ENCODE peak calls at places on chromosomes 16 and 17, in six cellular contexts. U, Y, F, G, H and D are unnamed samples. For H3K4me1, the result is how much of the 10 kb centered on the place peaks cover.

GRCh38 chr17:47844814-47845453 is 3.9 kb upstream of the SCRN2 start:
- DNase-seq in U (no peak), Y (no peak), F (no peak), G (peak), H (peak), D (peak)

GRCh38 chr17:3924421-3925350 is 8.4 kb upstream of the P2RX1 start:
- DNase-seq in U (no peak), Y (no peak), F (no peak), G (no peak), H (no peak), D (no peak)

GRCh38 chr17:47927821-47928400 is 13.5 kb upstream of the PNPO start:
- DNase-seq in U (no peak), Y (no peak), F (no peak), G (no peak), H (no peak), D (no peak)

GRCh38 chr17:67156269-67157199 is 88.5 kb downstream of the HELZ start:
- DNase-seq in U (no peak), Y (no peak), F (no peak), G (peak), H (peak), D (no peak)

GRCh38 chr17:79095345-79096055 is 20.9 kb downstream of the ENGASE start:
- DNase-seq in U (no peak), Y (no peak), F (no peak), G (peak), H (no peak), D (no peak)

GRCh38 chr17:4934173-4934979 is 2.3 kb downstream of the GP1BA start:
- DNase-seq in U (peak), Y (peak), F (no peak), G (peak), H (peak), D (no peak)

GRCh38 chr16:30921459-30921747 is 2.0 kb upstream of the FBXL19 start:
- DNase-seq in U (no peak), Y (no peak), F (no peak), G (no peak), H (no peak), D (no peak)

GRCh38 chr16:70665113-70665694 is 18.8 kb downstream of the IL34 start:
- DNase-seq in U (peak), Y (no peak), F (no peak), G (no peak), H (no peak), D (no peak)

GRCh38 chr17:68511254-68511670 is 968 bp upstream of the PRKAR1A start:
- DNase-seq in U (no peak), Y (no peak), F (no peak), G (no peak), H (no peak), D (no peak)

GRCh38 chr17:18253187-18253884 is 5.2 kb downstream of the FLII start:
- DNase-seq in U (no peak), Y (no peak), F (no peak), G (no peak), H (no peak), D (no peak)

GRCh38 chr17:31492880-31493655 is 101.6 kb downstream of the RAB11FIP4 start:
- DNase-seq in U (no peak), Y (no peak), F (no peak), G (no peak), H (no peak), D (no peak)

GRCh38 chr17:29677139-29677834 is 54.6 kb upstream of the CORO6 start:
- DNase-seq in U (no peak), Y (no peak), F (no peak), G (no peak), H (no peak), D (no peak)

GRCh38 chr16:9053006-9053601 is 38.3 kb upstream of the HAPSTR1 start:
- DNase-seq in U (no peak), Y (peak), F (no peak), G (peak), H (peak), D (peak)

GRCh38 chr16:86019446-86020047 is 120.6 kb downstream of the IRF8 start:
- DNase-seq in U (no peak), Y (no peak), F (no peak), G (no peak), H (peak), D (no peak)

GRCh38 chr16:29007865-29008593 is 23.2 kb downstream of the LAT start:
- DNase-seq in U (no peak), Y (no peak), F (peak), G (peak), H (no peak), D (no peak)

GRCh38 chr17:41532947-41533570 is 5.0 kb upstream of the KRT19 start:
- DNase-seq in U (no peak), Y (no peak), F (no peak), G (no peak), H (no peak), D (no peak)

GRCh38 chr16:8511464-8511863 is 78.8 kb downstream of the TMEM114 start:
- DNase-seq in U (no peak), Y (no peak), F (no peak), G (no peak), H (no peak), D (no peak)

GRCh38 chr16:83847371-83848225 is 39.8 kb downstream of the HSBP1 start:
- DNase-seq in U (no peak), Y (no peak), F (no peak), G (no peak), H (no peak), D (peak)

GRCh38 chr17:72467841-72468653 is 347.2 kb downstream of the SOX9 start:
- DNase-seq in U (no peak), Y (no peak), F (no peak), G (no peak), H (peak), D (no peak)

GRCh38 chr16:49961087-49961486 is 63.9 kb upstream of the CNEP1R1 start:
- DNase-seq in U (no peak), Y (no peak), F (no peak), G (peak), H (no peak), D (no peak)

GRCh38 chr16:49799172-49799571 is 56.7 kb downstream of the ZNF423 start:
- DNase-seq in U (no peak), Y (no peak), F (no peak), G (no peak), H (peak), D (no peak)

GRCh38 chr16:75079346-75079926 is 37.1 kb downstream of the LDHD start:
- DNase-seq in U (no peak), Y (no peak), F (no peak), G (no peak), H (no peak), D (no peak)

GRCh38 chr17:49388692-49389513 is 25.8 kb downstream of the PHB1 start:
- DNase-seq in U (no peak), Y (no peak), F (no peak), G (peak), H (no peak), D (no peak)

GRCh38 chr16:62034236-62035114 is 1.8 kb downstream of the CDH8 start:
- DNase-seq in U (peak), Y (no peak), F (no peak), G (no peak), H (peak), D (no peak)

GRCh38 chr16:30108059-30108855 is 5.1 kb downstream of the GDPD3 start:
- DNase-seq in U (peak), Y (no peak), F (no peak), G (no peak), H (no peak), D (no peak)

GRCh38 chr16:3514621-3515020 is 13.8 kb downstream of the CLUAP1 start:
- DNase-seq in U (no peak), Y (no peak), F (no peak), G (no peak), H (no peak), D (no peak)

GRCh38 chr16:81623365-81624102 is 155.6 kb upstream of the PLCG2 start:
- DNase-seq in U (no peak), Y (peak), F (peak), G (peak), H (peak), D (no peak)

GRCh38 chr17:32865141-32865540 is 11.8 kb downstream of the MYO1D start:
- DNase-seq in U (no peak), Y (no peak), F (no peak), G (no peak), H (no peak), D (no peak)

GRCh38 chr16:74695450-74696422 is 4.9 kb downstream of the MLKL start:
- DNase-seq in U (peak), Y (peak), F (peak), G (peak), H (peak), D (peak)

GRCh38 chr17:47741109-47741792 is 8.2 kb downstream of the TBX21 start:
- DNase-seq in U (no peak), Y (no peak), F (no peak), G (no peak), H (no peak), D (no peak)

GRCh38 chr17:8494021-8494420 is 58.3 kb downstream of the NDEL1 start:
- DNase-seq in U (no peak), Y (no peak), F (no peak), G (no peak), H (no peak), D (no peak)

GRCh38 chr16:52528393-52529080 is 18.4 kb downstream of the TOX3 start:
- DNase-seq in U (peak), Y (no peak), F (no peak), G (no peak), H (peak), D (no peak)

GRCh38 chr16:80375973-80376372 is 164.8 kb upstream of the DYNLRB2 start:
- DNase-seq in U (no peak), Y (no peak), F (no peak), G (no peak), H (no peak), D (no peak)

GRCh38 chr16:87115646-87116045 is 201.5 kb downstream of the C16orf95 start:
- DNase-seq in U (no peak), Y (no peak), F (no peak), G (peak), H (no peak), D (no peak)

GRCh38 chr17:57092779-57093178 is 7.7 kb downstream of the AKAP1 start:
- DNase-seq in U (no peak), Y (no peak), F (no peak), G (no peak), H (no peak), D (no peak)

GRCh38 chr16:85982563-85982939 is 83.6 kb downstream of the IRF8 start:
- DNase-seq in U (peak), Y (no peak), F (no peak), G (no peak), H (no peak), D (no peak)

GRCh38 chr17:47229535-47230443 is 20.6 kb downstream of the MYL4 start:
- DNase-seq in U (no peak), Y (peak), F (peak), G (peak), H (peak), D (peak)

GRCh38 chr17:11981862-11982261 is 15.4 kb downstream of the ZNF18 start:
- DNase-seq in U (no peak), Y (no peak), F (no peak), G (no peak), H (peak), D (no peak)

GRCh38 chr16:31253642-31254045 is 6.1 kb upstream of the ITGAM start:
- DNase-seq in U (peak), Y (no peak), F (no peak), G (no peak), H (no peak), D (no peak)

GRCh38 chr17:50440838-50441829 is 15.1 kb downstream of the ACSF2 start:
- DNase-seq in U (no peak), Y (no peak), F (no peak), G (no peak), H (no peak), D (no peak)
- H3K4me3 ChIP-seq in U (no peak), Y (no peak), F (no peak), G (no peak), H (no peak), D (no peak)

GRCh38 chr17:35775583-35775982 is 14.9 kb downstream of the C17orf50 start:
- DNase-seq in U (no peak), Y (no peak), F (no peak), G (no peak), H (no peak), D (no peak)
- H3K4me1 ChIP-seq in U (under half), Y (under half), F (under half), G (under half), H (under half), D (under half)

GRCh38 chr17:73820686-73821448 is 176.6 kb upstream of the SDK2 start:
- DNase-seq in U (no peak), Y (peak), F (no peak), G (no peak), H (peak), D (no peak)
- H3K4me3 ChIP-seq in U (no peak), Y (peak), F (no peak), G (no peak), H (no peak), D (no peak)

DNA sequence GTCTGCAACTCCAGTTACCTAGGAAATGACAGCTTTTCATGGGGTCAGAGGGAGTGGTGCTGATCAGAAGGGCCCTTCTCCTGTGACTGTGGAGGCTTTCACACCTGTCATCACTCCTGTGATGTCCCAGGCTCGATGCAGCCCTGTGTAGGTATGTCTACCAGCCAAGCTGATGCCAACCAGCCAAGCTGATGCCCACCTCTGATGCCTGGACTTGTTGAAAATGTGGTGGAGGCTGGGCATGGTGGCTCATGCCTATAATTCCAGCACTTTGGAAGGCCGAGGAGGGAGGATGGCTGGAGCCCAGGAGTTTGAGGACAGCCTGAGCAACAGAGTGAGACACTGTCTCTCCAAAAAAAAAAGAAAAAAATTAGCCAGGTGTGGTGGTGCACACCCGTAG is 33.7 kb upstream of the RGS9 start:
- DNase-seq in U (no peak), Y (no peak), F (no peak), G (no peak), H (no peak), D (no peak)
- H3K4me1 ChIP-seq in U (under half), Y (under half), F (under half), G (half or more), H (under half), D (under half)

GRCh38 chr17:54900457-54901229 is at the start of gene TOM1L1:
- DNase-seq in U (peak), Y (peak), F (peak), G (peak), H (peak), D (peak)

GRCh38 chr17:54902017-54902416 is 1.4 kb downstream of the TOM1L1 start:
- DNase-seq in U (no peak), Y (no peak), F (no peak), G (no peak), H (no peak), D (no peak)

GRCh38 chr17:54903375-54903774 is 2.7 kb downstream of the TOM1L1 start:
- DNase-seq in U (peak), Y (peak), F (no peak), G (no peak), H (no peak), D (no peak)

GRCh38 chr17:54901230-54901847 is 687 bp downstream of the TOM1L1 start:
- DNase-seq in U (no peak), Y (no peak), F (no peak), G (peak), H (peak), D (peak)

GRCh38 chr17:54902611-54903010 is 2.0 kb downstream of the TOM1L1 start:
- DNase-seq in U (no peak), Y (no peak), F (no peak), G (no peak), H (no peak), D (no peak)
- H3K4me3 ChIP-seq in U (no peak), Y (no peak), F (no peak), G (no peak), H (no peak), D (no peak)

DNA sequence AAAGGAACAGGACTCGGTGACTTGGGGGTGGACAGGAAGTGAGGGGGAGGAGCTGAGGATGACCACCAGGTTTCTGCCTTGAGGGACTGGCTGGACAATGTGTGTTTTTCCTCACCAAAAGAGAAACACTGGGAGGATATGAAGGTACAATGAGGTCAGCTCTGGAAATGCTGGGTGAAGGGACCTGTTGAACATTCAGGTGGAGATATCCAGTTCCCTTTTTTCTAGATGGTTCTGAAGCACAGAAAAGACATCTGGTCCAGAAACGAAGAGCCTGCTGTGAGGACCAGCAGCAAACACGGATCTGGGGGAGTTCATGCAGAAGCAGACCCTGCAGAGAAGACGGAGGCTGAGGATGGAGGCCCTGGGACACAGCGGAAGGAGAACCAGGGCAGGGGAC is 17.5 kb downstream of the ARHGAP17 start:
- DNase-seq in U (no peak), Y (no peak), F (no peak), G (no peak), H (no peak), D (no peak)
- H3K4me1 ChIP-seq in U (under half), Y (under half), F (under half), G (under half), H (under half), D (under half)

GRCh38 chr17:77366558-77367245 is 225.9 kb downstream of the SEC14L1 start:
- DNase-seq in U (no peak), Y (no peak), F (no peak), G (no peak), H (no peak), D (no peak)
- H3K4me3 ChIP-seq in U (no peak), Y (no peak), F (no peak), G (no peak), H (no peak), D (no peak)

GRCh38 chr17:45794840-45795239 is 10.7 kb downstream of the CRHR1 start:
- DNase-seq in U (peak), Y (no peak), F (no peak), G (peak), H (peak), D (no peak)
- H3K4me1 ChIP-seq in U (under half), Y (under half), F (under half), G (under half), H (under half), D (under half)

GRCh38 chr17:74459622-74460021 is 6.8 kb upstream of the CD300A start:
- DNase-seq in U (peak), Y (no peak), F (no peak), G (no peak), H (no peak), D (no peak)
- H3K4me3 ChIP-seq in U (no peak), Y (no peak), F (no peak), G (no peak), H (no peak), D (no peak)

GRCh38 chr16:11582157-11582814 is 4.4 kb downstream of the LITAF start:
- DNase-seq in U (no peak), Y (no peak), F (no peak), G (no peak), H (peak), D (peak)

GRCh38 chr16:11581677-11582076 is 5.0 kb downstream of the LITAF start:
- DNase-seq in U (no peak), Y (no peak), F (no peak), G (no peak), H (peak), D (no peak)

GRCh38 chr16:11583171-11583570 is 3.5 kb downstream of the LITAF start:
- DNase-seq in U (no peak), Y (no peak), F (no peak), G (no peak), H (no peak), D (no peak)

GRCh38 chr16:11585460-11586374 is 1.0 kb downstream of the LITAF start:
- DNase-seq in U (peak), Y (no peak), F (no peak), G (no peak), H (no peak), D (no peak)

DNA sequence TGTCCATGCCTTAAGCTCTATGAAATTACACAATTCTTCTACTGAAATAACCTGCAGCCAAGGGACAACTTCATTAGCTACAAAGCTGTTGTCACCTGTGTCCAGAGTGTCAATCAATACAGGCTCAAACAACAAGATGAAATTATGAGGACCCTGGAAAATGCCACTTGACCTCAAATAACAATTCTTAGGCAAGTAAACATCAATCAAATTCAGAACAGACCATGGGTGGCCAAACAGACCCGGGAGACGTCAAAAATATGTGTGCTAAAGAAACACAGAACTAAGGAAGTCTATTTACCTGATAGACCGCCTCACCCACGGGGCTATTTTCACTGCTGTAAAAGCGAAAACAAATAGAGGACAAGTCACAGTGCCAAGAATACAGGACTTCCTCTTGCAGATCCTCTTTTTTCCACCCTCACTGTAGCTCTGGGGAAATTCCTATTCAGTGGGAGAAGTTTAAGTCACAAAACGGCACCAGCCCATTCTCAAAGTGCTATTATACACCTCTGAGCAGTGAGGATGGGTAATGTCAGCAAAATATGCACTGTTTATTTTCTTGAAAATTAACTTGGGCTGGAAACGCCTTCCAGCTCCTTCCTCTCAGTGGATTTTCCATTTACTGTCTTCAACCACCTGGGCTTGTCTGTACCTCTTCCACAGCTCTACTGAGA is 2.7 kb downstream of the LITAF start:
- DNase-seq in U (no peak), Y (no peak), F (no peak), G (peak), H (no peak), D (no peak)
- H3K4me1 ChIP-seq in U (under half), Y (under half), F (half or more), G (under half), H (under half), D (under half)